ENCODE peak calls at places on chromosome 13, in eight cellular contexts. P is choroid plexus epithelial cell, Q is fibroblast of pulmonary artery, N is lung, B is OCI-LY7, T is HFF-Myc, C is hepatocyte, D is osteocyte. X is an unnamed sample.

GRCh38 chr13:106691861-106692260 is 123.9 kb upstream of the ARGLU1 start:
- DNase-seq in P (no peak), Q (no peak), N (no peak), B (no peak), T (no peak), C (no peak), D (no peak), X (no peak)

GRCh38 chr13:113119166-113119821 is 3.3 kb upstream of the F10 start:
- DNase-seq in P (no peak), Q (no peak), N (no peak), B (no peak), T (no peak), C (no peak), D (peak), X (no peak)

GRCh38 chr13:38577048-38577447 is 109.8 kb upstream of the FREM2 start:
- DNase-seq in P (peak), Q (peak), N (no peak), B (no peak), T (no peak), C (peak), D (no peak), X (peak)

GRCh38 chr13:68727165-68727564 is 1380.5 kb upstream of the ATXN8OS start:
- DNase-seq in P (no peak), Q (no peak), N (no peak), B (no peak), T (no peak), C (no peak), D (no peak), X (peak)

GRCh38 chr13:50678464-50679162 is 164.9 kb downstream of the DLEU7 start:
- DNase-seq in P (peak), Q (peak), N (no peak), B (no peak), T (peak), C (no peak), D (no peak), X (peak)

GRCh38 chr13:76934671-76935070 is 13.6 kb upstream of the ACOD1 start:
- DNase-seq in P (peak), Q (no peak), N (no peak), B (no peak), T (no peak), C (no peak), D (no peak), X (no peak)

GRCh38 chr13:31209172-31209818 is 9.5 kb downstream of the B3GLCT start:
- DNase-seq in P (peak), Q (peak), N (no peak), B (no peak), T (no peak), C (peak), D (no peak), X (no peak)

GRCh38 chr13:106513608-106514007 is 21.9 kb downstream of the EFNB2 start:
- DNase-seq in P (no peak), Q (no peak), N (no peak), B (no peak), T (no peak), C (no peak), D (no peak), X (no peak)

GRCh38 chr13:111383591-111384440 is 63.4 kb downstream of the TEX29 start:
- DNase-seq in P (no peak), Q (no peak), N (no peak), B (no peak), T (no peak), C (no peak), D (peak), X (no peak)

GRCh38 chr13:28442872-28443271 is 52.1 kb downstream of the FLT1 start:
- DNase-seq in P (no peak), Q (no peak), N (no peak), B (no peak), T (no peak), C (no peak), D (no peak), X (no peak)

GRCh38 chr13:31101511-31102170 is 60.1 kb downstream of the HSPH1 start:
- DNase-seq in P (no peak), Q (no peak), N (no peak), B (no peak), T (no peak), C (no peak), D (no peak), X (no peak)

GRCh38 chr13:90839061-90839460 is 508.4 kb upstream of the MIR17HG start:
- DNase-seq in P (no peak), Q (no peak), N (no peak), B (no peak), T (no peak), C (peak), D (no peak), X (no peak)

GRCh38 chr13:85141425-85141824 is 657.8 kb downstream of the SLITRK6 start:
- DNase-seq in P (no peak), Q (no peak), N (no peak), B (no peak), T (no peak), C (peak), D (no peak), X (no peak)

GRCh38 chr13:32098275-32098674 is 66.7 kb downstream of the FRY start:
- DNase-seq in P (no peak), Q (no peak), N (no peak), B (no peak), T (no peak), C (peak), D (no peak), X (peak)

GRCh38 chr13:97753942-97754670 is 199.4 kb upstream of the IPO5 start:
- DNase-seq in P (no peak), Q (no peak), N (no peak), B (no peak), T (no peak), C (no peak), D (no peak), X (no peak)

DNA sequence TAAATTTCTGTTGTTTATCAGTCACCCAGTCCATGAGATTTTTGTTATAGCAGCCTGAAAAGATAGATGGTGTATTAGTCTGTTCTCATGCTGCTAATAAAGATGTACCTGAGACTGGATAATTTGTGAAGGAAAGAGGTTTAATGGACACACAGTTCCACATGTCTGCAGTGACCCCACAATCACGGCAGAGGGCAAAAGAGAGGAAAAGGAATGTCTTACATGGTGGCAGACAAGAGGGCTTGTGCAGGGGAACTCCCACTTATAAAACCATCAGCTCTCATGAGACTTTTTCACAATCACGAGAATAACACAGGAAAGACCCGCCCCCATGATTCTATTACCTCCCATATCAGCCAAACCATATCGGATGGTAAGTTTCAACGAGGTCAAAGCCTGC is 309.2 kb downstream of the LIG4 start:
- DNase-seq in P (no peak), Q (no peak), N (no peak), B (no peak), T (no peak), C (no peak), D (no peak), X (peak)
- TF ChIP-seq CTCF in P (no peak), Q (no peak), N (no peak), B (no peak), T (no peak), C (no peak), D (no peak), X (no peak)

GRCh38 chr13:36814465-36814864 is 4.6 kb upstream of the RFXAP start:
- DNase-seq in P (peak), Q (peak), N (no peak), B (no peak), T (no peak), C (peak), D (no peak), X (no peak)

GRCh38 chr13:36813226-36813625 is 5.8 kb upstream of the RFXAP start:
- DNase-seq in P (no peak), Q (no peak), N (no peak), B (no peak), T (no peak), C (no peak), D (no peak), X (no peak)

GRCh38 chr13:36817996-36818395 is 1.0 kb upstream of the RFXAP start:
- DNase-seq in P (no peak), Q (no peak), N (no peak), B (peak), T (no peak), C (no peak), D (no peak), X (no peak)

GRCh38 chr13:36818483-36819063 is 449 bp upstream of the RFXAP start:
- DNase-seq in P (no peak), Q (no peak), N (no peak), B (no peak), T (no peak), C (no peak), D (no peak), X (no peak)

GRCh38 chr13:36815069-36815468 is 4.0 kb upstream of the RFXAP start:
- DNase-seq in P (no peak), Q (no peak), N (no peak), B (peak), T (no peak), C (no peak), D (no peak), X (no peak)
- TF ChIP-seq CTCF in P (peak), Q (peak), N (no peak), B (peak), T (peak), C (peak), D (peak), X (peak)

DNA sequence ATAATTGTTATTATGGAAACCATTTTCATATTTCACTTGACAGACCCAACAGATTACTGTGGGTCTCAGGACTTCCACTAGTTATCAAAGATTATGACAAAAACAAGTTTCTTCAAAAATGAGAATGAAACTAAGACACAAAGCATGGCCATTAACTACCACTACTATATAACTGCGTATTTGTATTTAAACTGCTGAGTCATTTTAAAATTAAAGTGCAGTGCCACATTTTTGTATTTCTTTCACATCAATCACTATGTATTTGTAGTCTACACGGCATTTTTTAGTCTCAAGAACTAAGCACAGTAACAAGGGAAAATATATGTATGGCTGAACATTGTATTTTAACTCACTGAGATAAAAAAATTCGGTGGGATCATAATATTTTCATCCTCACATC is 10.1 kb upstream of the KLF12 start:
- DNase-seq in P (no peak), Q (no peak), N (no peak), B (no peak), T (no peak), C (no peak), D (no peak), X (no peak)
- TF ChIP-seq CTCF in P (no peak), Q (no peak), N (no peak), B (no peak), T (no peak), C (no peak), D (no peak), X (no peak)

DNA sequence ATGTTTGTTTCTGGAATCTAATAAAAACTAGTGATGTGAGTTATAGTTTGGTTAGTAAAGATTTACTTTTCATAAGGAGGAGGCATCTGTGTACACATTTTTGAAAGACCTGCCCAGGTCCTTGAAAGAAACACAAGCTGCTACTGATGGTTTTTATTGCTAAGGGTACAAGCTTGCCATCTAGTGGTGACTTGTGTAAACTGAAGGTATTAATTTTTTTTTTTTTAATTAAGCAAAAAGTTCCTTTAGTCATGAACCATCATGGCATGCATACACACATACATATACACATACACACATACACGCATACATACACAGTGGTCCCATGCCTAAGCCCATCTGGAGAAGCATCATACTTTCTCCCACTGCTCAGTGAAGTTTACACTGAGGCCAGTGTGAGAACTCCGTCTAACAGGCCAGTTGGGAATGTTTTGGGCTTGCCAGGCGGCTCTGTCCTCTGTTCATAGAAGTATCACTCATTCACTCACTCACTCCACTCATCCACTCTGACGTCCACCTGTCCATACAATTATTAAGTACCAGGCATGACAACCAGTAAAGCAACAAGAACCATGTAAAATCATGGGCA is 312.5 kb downstream of the DCLK1 start:
- DNase-seq in P (peak), Q (peak), N (no peak), B (peak), T (no peak), C (peak), D (no peak), X (peak)
- TF ChIP-seq CTCF in P (peak), Q (peak), N (no peak), B (peak), T (peak), C (peak), D (peak), X (peak)

GRCh38 chr13:81874681-81875661 is 1534.0 kb upstream of the SPRY2 start:
- DNase-seq in P (no peak), Q (no peak), N (no peak), B (no peak), T (no peak), C (peak), D (no peak), X (peak)

GRCh38 chr13:81874253-81874652 is 1533.3 kb upstream of the SPRY2 start:
- DNase-seq in P (no peak), Q (no peak), N (no peak), B (no peak), T (no peak), C (peak), D (no peak), X (no peak)

GRCh38 chr13:81872581-81872980 is 1531.7 kb upstream of the SPRY2 start:
- DNase-seq in P (peak), Q (no peak), N (no peak), B (no peak), T (no peak), C (peak), D (no peak), X (peak)
- TF ChIP-seq CTCF in P (peak), Q (no peak), N (no peak), B (peak), T (no peak), C (peak), D (peak), X (peak)

GRCh38 chr13:23414682-23415081 is 18.8 kb downstream of the SACS start:
- DNase-seq in P (no peak), Q (no peak), N (no peak), B (no peak), T (no peak), C (no peak), D (no peak), X (no peak)

GRCh38 chr13:23407996-23408395 is 25.5 kb downstream of the SACS start:
- DNase-seq in P (no peak), Q (no peak), N (no peak), B (no peak), T (no peak), C (no peak), D (peak), X (no peak)

GRCh38 chr13:23411706-23412105 is 21.8 kb downstream of the SACS start:
- DNase-seq in P (no peak), Q (no peak), N (no peak), B (no peak), T (no peak), C (no peak), D (peak), X (no peak)

DNA sequence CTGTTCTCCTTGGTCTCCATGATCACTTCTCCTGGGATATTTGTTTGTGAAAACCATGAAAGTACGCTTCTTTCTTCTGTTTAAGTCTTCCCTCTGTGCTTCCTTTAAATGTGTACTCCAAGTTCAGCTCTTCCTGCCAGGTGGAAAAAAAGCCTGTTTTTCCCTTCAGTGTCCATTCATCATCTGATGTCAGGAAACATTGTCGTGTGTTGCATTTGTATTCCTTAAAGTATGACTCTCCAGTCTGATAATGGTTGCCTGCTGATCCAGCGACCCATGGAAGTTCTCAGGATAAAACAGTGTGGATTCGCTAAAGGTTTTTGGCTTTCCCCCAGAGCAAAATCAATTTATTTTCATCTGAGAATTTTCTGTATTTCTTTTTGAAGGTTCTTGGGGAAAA is 22.3 kb downstream of the SACS start:
- DNase-seq in P (no peak), Q (no peak), N (no peak), B (no peak), T (no peak), C (no peak), D (no peak), X (no peak)
- TF ChIP-seq CTCF in P (no peak), Q (no peak), N (no peak), B (no peak), T (no peak), C (no peak), D (no peak), X (no peak)

GRCh38 chr13:21259571-21260455 is 83.4 kb downstream of the MRPL57 start:
- DNase-seq in P (no peak), Q (no peak), N (no peak), B (no peak), T (no peak), C (no peak), D (no peak), X (no peak)
- TF ChIP-seq CTCF in P (no peak), Q (no peak), N (no peak), B (no peak), T (no peak), C (no peak), D (no peak), X (no peak)

GRCh38 chr13:48749144-48749543 is 95.4 kb downstream of the CYSLTR2 start:
- DNase-seq in P (peak), Q (peak), N (no peak), B (no peak), T (no peak), C (peak), D (no peak), X (peak)

GRCh38 chr13:48748681-48749080 is 95.0 kb downstream of the CYSLTR2 start:
- DNase-seq in P (peak), Q (no peak), N (no peak), B (no peak), T (no peak), C (no peak), D (no peak), X (no peak)

GRCh38 chr13:48746816-48747215 is 93.1 kb downstream of the CYSLTR2 start:
- DNase-seq in P (no peak), Q (peak), N (no peak), B (no peak), T (no peak), C (no peak), D (no peak), X (no peak)

GRCh38 chr13:48750588-48751383 is 97.1 kb downstream of the CYSLTR2 start:
- DNase-seq in P (peak), Q (peak), N (no peak), B (no peak), T (no peak), C (no peak), D (no peak), X (no peak)

DNA sequence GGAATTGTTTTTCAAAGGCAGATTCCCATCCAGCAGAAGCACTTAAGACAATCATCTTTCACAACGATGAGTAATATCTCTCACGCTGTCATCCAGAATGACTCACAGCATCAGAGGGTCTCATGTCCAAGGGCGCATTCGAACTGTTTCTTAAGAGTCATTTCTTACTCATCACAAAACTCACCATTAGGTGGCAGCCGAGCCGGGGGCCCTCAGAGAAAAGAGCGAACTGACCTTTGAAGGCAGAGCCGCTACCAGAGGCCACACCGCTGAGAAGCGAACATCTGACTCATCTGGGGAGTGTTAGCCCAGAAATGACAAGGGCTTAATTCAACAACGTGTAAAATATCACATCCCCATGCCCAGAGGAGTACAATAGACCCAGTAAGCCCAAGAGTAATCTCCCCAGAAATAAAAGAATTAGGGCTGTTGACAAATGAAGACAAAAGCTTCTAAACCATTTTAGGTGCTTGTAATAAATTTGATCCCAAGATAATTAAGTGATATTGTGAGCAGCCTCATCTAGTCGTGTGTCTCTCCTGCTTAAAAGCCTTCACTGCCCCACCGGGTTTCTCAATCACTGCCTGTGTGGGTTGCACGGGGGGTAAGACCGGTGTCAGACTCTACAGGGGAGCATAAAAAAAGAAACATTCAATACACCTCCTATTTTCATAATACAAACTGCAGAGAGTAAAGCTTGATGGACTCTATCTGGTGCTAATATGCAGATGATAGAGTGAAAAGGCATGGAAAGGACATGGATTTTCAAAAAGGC is 96.2 kb downstream of the CYSLTR2 start:
- DNase-seq in P (peak), Q (peak), N (peak), B (peak), T (peak), C (peak), D (peak), X (peak)
- TF ChIP-seq CTCF in P (peak), Q (peak), N (no peak), B (peak), T (peak), C (peak), D (peak), X (peak)

GRCh38 chr13:40375522-40376171 is 290.8 kb downstream of the FOXO1 start:
- DNase-seq in P (no peak), Q (no peak), N (no peak), B (no peak), T (no peak), C (no peak), D (no peak), X (no peak)
- TF ChIP-seq CTCF in P (no peak), Q (no peak), N (no peak), B (no peak), T (no peak), C (no peak), D (no peak), X (no peak)

GRCh38 chr13:45441633-45442032 is 23.1 kb upstream of the COG3 start:
- DNase-seq in P (peak), Q (peak), N (no peak), B (no peak), T (no peak), C (no peak), D (no peak), X (peak)
- TF ChIP-seq CTCF in P (peak), Q (peak), N (no peak), B (peak), T (peak), C (peak), D (peak), X (peak)

X was measured in MCF 10A.